ENCODE peak calls at places on chromosomes 12 and 14, in five cellular contexts. Y, G, B, L and T are unnamed samples.

GRCh38 chr14:24312736-24313507 is 1.6 kb downstream of the LTB4R start:
- DNase-seq in Y (peak), B (no peak), G (no peak), L (no peak), T (peak)

GRCh38 chr12:10016881-10017280 is 6.5 kb downstream of the CLEC12B start:
- DNase-seq in Y (no peak), L (no peak), B (no peak), G (no peak), T (no peak)

GRCh38 chr14:105195533-105196227 is 14.6 kb upstream of the NUDT14 start:
- DNase-seq in G (no peak), Y (no peak), B (no peak), L (no peak), T (no peak)

GRCh38 chr14:101947577-101947903 is 16.8 kb upstream of the DYNC1H1 start:
- DNase-seq in G (no peak), Y (no peak), L (no peak), B (no peak), T (no peak)

GRCh38 chr12:42426733-42427132 is 100.8 kb downstream of the PPHLN1 start:
- DNase-seq in G (no peak), L (no peak), Y (peak), B (no peak), T (no peak)

GRCh38 chr12:28218875-28219274 is 28.6 kb downstream of the CCDC91 start:
- DNase-seq in Y (no peak), G (no peak), B (no peak), L (no peak), T (no peak)

GRCh38 chr12:11170810-11171144 is 217 bp upstream of the SMIM10L1 start:
- DNase-seq in G (no peak), Y (no peak), L (no peak), B (no peak), T (no peak)

GRCh38 chr12:21607701-21608100 is 3.1 kb upstream of the GYS2 start:
- DNase-seq in B (no peak), L (no peak), G (no peak), Y (peak), T (no peak)

GRCh38 chr12:30630378-30631285 is 65.0 kb downstream of the IPO8 start:
- DNase-seq in Y (no peak), L (no peak), B (no peak), G (no peak), T (no peak)

GRCh38 chr12:14367097-14367661 is 1.7 kb downstream of the ATF7IP start:
- DNase-seq in G (no peak), B (no peak), Y (peak), L (no peak), T (no peak)

GRCh38 chr12:14362347-14362746 is 3.1 kb upstream of the ATF7IP start:
- DNase-seq in B (no peak), Y (no peak), G (no peak), L (no peak), T (no peak)

GRCh38 chr12:14366211-14366762 is 805 bp downstream of the ATF7IP start:
- DNase-seq in B (no peak), G (no peak), Y (peak), L (no peak), T (no peak)

GRCh38 chr12:14365294-14366210 is at the start of gene ATF7IP:
- DNase-seq in G (peak), L (peak), Y (peak), B (peak), T (peak)

GRCh38 chr12:14364583-14365271 is 755 bp upstream of the ATF7IP start:
- DNase-seq in Y (no peak), B (no peak), G (no peak), L (no peak), T (no peak)
- H3K4me3 ChIP-seq in Y (peak), B (peak), G (peak), L (peak), T (peak)

DNA sequence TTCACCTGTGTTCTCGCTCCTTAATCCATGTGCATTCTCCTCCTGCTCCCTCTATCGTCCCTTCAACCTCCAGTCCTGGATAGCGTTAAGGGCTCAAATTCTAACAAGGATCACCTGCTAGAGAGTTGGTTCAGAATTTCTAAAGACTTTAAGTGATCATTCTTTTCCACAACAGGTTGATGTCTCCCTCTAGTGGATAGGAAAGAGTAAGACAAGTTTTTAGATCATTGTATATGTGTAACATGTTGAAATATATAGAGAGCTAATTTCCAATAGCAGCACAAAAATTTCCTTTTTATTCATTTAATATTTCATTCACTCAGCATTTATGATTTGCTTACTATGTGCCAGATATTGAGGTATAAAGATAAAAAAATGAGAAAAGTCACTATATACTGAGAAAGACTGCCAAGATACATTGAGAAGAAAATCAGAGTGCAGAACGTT is 9.3 kb upstream of the ESR2 start:
- DNase-seq in L (no peak), G (no peak), Y (peak), B (no peak), T (no peak)
- TF ChIP-seq POLR2A in L (no peak), G (no peak), Y (peak), B (no peak), T (no peak)

DNA sequence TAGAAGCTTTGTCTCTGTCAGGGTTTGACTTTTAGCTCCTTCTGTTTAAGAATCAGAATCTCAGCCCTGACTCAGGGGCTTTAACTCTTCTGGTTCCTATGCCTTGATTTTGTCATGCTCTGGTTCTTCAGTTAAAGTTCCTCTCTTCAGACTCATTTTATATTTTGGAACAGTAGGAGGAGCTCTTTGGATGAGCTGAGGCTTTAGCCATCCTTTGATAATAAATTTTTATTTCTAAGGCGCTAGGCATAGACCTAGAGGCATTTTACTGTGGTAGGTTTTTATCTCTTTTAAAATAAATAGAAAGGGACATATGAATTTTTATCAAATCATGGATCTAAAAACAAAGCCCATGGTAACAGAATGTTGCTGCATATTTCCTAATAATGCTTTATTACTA is 51.7 kb downstream of the ATP23 start:
- DNase-seq in L (no peak), B (no peak), G (no peak), Y (peak), T (no peak)
- TF ChIP-seq CTCF in L (no peak), B (no peak), G (no peak), Y (peak), T (no peak)

GRCh38 chr14:22685467-22685866 is 41.3 kb upstream of the OR6J1 start:
- DNase-seq in G (no peak), B (no peak), L (no peak), Y (no peak), T (no peak)
- H3K4me3 ChIP-seq in G (no peak), B (no peak), L (no peak), Y (no peak), T (no peak)

DNA sequence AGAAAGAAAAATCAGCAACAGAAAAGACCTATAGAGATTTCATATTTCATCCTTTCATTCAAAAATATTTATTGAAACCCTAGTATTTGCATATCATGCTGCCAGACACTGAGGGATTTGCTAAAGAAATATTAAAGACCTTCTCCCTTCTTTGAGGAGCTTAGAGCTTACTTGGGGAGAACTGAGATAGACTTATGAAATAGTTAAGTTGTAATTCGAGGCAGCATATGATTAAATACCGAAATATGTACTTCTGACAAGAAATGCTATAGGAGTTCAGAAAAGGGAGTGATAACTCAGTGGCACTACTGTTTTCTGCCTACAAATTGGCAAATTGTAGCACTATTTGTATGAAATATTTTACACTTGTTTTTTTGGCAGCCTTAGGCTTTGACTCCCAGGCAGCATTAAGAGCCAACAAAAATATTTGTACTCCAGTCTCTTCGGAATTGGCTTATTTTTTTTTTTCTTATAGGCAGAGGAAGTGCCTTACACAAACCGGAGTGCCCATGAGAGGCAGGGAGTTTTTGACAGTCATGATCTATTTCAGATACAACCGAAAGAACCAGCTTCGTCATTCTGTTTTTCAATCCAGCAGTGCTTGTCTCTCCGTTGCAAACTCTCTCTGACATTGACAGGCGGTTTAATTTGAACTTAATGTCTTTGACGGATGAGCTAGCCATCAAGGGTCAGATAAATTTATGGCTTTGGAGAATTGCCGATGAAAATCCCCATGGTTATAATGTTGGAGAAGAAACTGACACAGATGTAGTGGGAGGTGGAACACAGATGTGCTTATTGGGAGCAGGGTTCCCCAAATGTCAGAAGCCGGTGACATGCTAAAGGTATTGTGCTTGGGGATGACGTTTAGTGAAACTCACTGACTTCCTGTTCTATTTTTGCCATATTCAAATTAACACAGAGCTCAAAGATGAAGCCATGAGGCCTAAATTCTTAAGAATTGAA is 59.4 kb downstream of the PLXNC1 start:
- DNase-seq in B (no peak), Y (no peak), G (peak), L (no peak), T (no peak)
- TF ChIP-seq POLR2A in B (no peak), Y (no peak), G (no peak), L (no peak), T (no peak)

GRCh38 chr14:58297762-58298476 is 436 bp upstream of the ARID4A start:
- DNase-seq in L (peak), B (peak), Y (peak), G (peak), T (peak)
- TF ChIP-seq CTCF in L (no peak), B (no peak), Y (no peak), G (peak), T (no peak)